ENCODE peak calls at places on chromosomes 6 and 20, in five cellular contexts. C is Caco-2, M is endothelial cell, R is tibial nerve, S is A549. D is an unnamed sample.

GRCh38 chr6:50030777-50031562 is 9.2 kb upstream of the DEFB110 start:
- DNase-seq in C (peak; percentile 40), M (peak; percentile 64), S (no peak), R (no peak), D (peak; percentile 18)

GRCh38 chr6:133972388-133972787 is 19.4 kb downstream of the TBPL1 start:
- DNase-seq in R (no peak), S (no peak), C (no peak), M (no peak), D (no peak)

GRCh38 chr6:27183082-27183832 is 64.2 kb upstream of the PRSS16 start:
- DNase-seq in S (no peak), R (no peak), M (no peak), C (no peak), D (no peak)

GRCh38 chr6:22651731-22652130 is 82.4 kb downstream of the HDGFL1 start:
- DNase-seq in R (no peak), C (no peak), S (no peak), M (no peak), D (no peak)

GRCh38 chr6:28747631-28748157 is 176.1 kb downstream of the TRIM27 start:
- DNase-seq in S (peak; percentile 51), C (peak; percentile 69), M (peak; percentile 57), R (no peak), D (peak; percentile 86)

GRCh38 chr6:157682856-157683481 is 140.1 kb upstream of the SNX9 start:
- DNase-seq in M (no peak), S (peak; percentile 55), C (no peak), R (no peak), D (no peak)

GRCh38 chr20:62603021-62603906 is 39.0 kb upstream of the SLCO4A1 start:
- DNase-seq in C (no peak), S (no peak), M (no peak), R (no peak), D (peak; percentile 91)

GRCh38 chr20:45892049-45892816 is 1.1 kb downstream of the CTSA start:
- DNase-seq in C (peak; percentile 47), R (no peak), S (peak; percentile 81), M (no peak), D (no peak)

GRCh38 chr6:90294989-90295853 is 1.4 kb downstream of the BACH2 start:
- DNase-seq in S (no peak), C (peak; percentile 8), R (no peak), M (peak; percentile 42), D (no peak)

GRCh38 chr6:41408576-41408975 is 73.2 kb downstream of the NCR2 start:
- DNase-seq in R (no peak), S (no peak), M (no peak), C (no peak), D (no peak)

GRCh38 chr6:129748212-129748900 is 38.4 kb upstream of the ARHGAP18 start:
- DNase-seq in R (peak; percentile 11), M (no peak), C (peak; percentile 42), S (no peak), D (peak; percentile 25)

GRCh38 chr20:62938105-62938888 is at the start of gene GID8:
- DNase-seq in R (no peak), C (peak; percentile 83), M (peak; percentile 59), S (peak; percentile 38), D (no peak)

GRCh38 chr6:166987930-166988329 is 11.3 kb upstream of the CEP43 start:
- DNase-seq in M (no peak), R (no peak), S (no peak), C (no peak), D (no peak)

GRCh38 chr6:5997420-5998093 is 9.2 kb downstream of the NRN1 start:
- DNase-seq in M (peak; percentile 61), C (no peak), S (no peak), R (no peak), D (no peak)

GRCh38 chr20:15992564-15992963 is 580.7 kb downstream of the KIF16B start:
- DNase-seq in C (no peak), S (no peak), R (no peak), M (no peak), D (no peak)

GRCh38 chr20:60086936-60087562 is 128.8 kb downstream of the CDH26 start:
- DNase-seq in C (no peak), M (no peak), R (no peak), S (no peak), D (no peak)

GRCh38 chr6:53264915-53265615 is 83.7 kb downstream of the ELOVL5 start:
- DNase-seq in R (no peak), C (no peak), M (no peak), S (no peak), D (no peak)

GRCh38 chr6:156057869-156058268 is 602.2 kb upstream of the NOX3 start:
- DNase-seq in S (no peak), C (no peak), M (no peak), R (no peak), D (no peak)

GRCh38 chr6:156791261-156791850 is 14.2 kb downstream of the ARID1B start:
- DNase-seq in M (no peak), S (no peak), C (no peak), R (no peak), D (no peak)

GRCh38 chr20:1324598-1325172 is 4.3 kb downstream of the SDCBP2 start:
- DNase-seq in M (no peak), C (no peak), S (peak; percentile 64), R (no peak), D (no peak)

GRCh38 chr20:45318948-45319347 is 10.8 kb upstream of the MATN4 start:
- DNase-seq in C (no peak), M (no peak), R (no peak), S (no peak), D (no peak)

GRCh38 chr6:145070791-145071190 is 664.5 kb downstream of the EPM2A start:
- DNase-seq in M (no peak), S (no peak), R (no peak), C (no peak), D (no peak)

GRCh38 chr20:62741191-62741676 is 32.6 kb downstream of the NTSR1 start:
- DNase-seq in S (no peak), R (no peak), M (peak; percentile 26), C (no peak), D (no peak)

GRCh38 chr20:916125-916799 is at the start of gene ANGPT4:
- DNase-seq in R (no peak), S (no peak), C (no peak), M (no peak), D (no peak)

GRCh38 chr6:144284753-144285547 is at the start of gene UTRN:
- DNase-seq in R (peak; percentile 73), C (peak; percentile 87), M (peak; percentile 80), S (peak; percentile 57), D (peak; percentile 32)

GRCh38 chr6:132354517-132355167 is 46.6 kb downstream of the MOXD1 start:
- DNase-seq in C (no peak), R (no peak), S (no peak), M (no peak), D (no peak)

GRCh38 chr6:164183556-164184123 is 769.1 kb downstream of the QKI start:
- DNase-seq in R (no peak), C (no peak), M (no peak), S (no peak), D (no peak)

GRCh38 chr20:33120934-33121333 is 41.5 kb downstream of the BPIFB4 start:
- DNase-seq in R (no peak), C (no peak), M (no peak), S (no peak), D (no peak)

GRCh38 chr6:42745083-42745637 is 743 bp downstream of the TBCC start:
- DNase-seq in C (peak; percentile 24), S (peak; percentile 14), R (no peak), M (peak; percentile 22), D (no peak)

GRCh38 chr20:46715292-46715756 is 5.9 kb downstream of the SLC2A10 start:
- DNase-seq in S (peak; percentile 46), R (peak; percentile 70), C (peak; percentile 68), M (peak; percentile 30), D (peak; percentile 95)

GRCh38 chr20:48912065-48912464 is 9.4 kb upstream of the ARFGEF2 start:
- DNase-seq in C (no peak), R (no peak), M (no peak), S (no peak), D (no peak)
- TF ChIP-seq CTCF in C (no peak), R (no peak), M (no peak), S (no peak), D (no peak)

GRCh38 chr20:18717062-18717461 is 96.5 kb upstream of the SCP2D1 start:
- DNase-seq in M (no peak), R (no peak), S (no peak), C (no peak), D (no peak)

GRCh38 chr20:18715564-18715963 is 98.0 kb upstream of the SCP2D1 start:
- DNase-seq in R (no peak), S (no peak), C (no peak), M (no peak), D (no peak)

GRCh38 chr20:18721716-18722115 is 91.9 kb upstream of the SCP2D1 start:
- DNase-seq in R (no peak), M (no peak), S (no peak), C (no peak), D (no peak)

GRCh38 chr20:18719426-18719825 is 94.2 kb upstream of the SCP2D1 start:
- DNase-seq in R (no peak), M (no peak), C (no peak), S (no peak), D (no peak)

GRCh38 chr20:18718129-18718528 is 95.5 kb upstream of the SCP2D1 start:
- DNase-seq in C (no peak), R (no peak), S (no peak), M (no peak), D (no peak)
- TF ChIP-seq CTCF in C (peak; percentile 21), R (no peak), S (no peak), M (no peak), D (peak; percentile 33)

GRCh38 chr20:44109951-44110361 is 77.0 kb downstream of the JPH2 start:
- DNase-seq in R (no peak), M (no peak), C (no peak), S (no peak), D (no peak)
- TF ChIP-seq CTCF in R (no peak), M (no peak), C (no peak), S (no peak), D (no peak)

DNA sequence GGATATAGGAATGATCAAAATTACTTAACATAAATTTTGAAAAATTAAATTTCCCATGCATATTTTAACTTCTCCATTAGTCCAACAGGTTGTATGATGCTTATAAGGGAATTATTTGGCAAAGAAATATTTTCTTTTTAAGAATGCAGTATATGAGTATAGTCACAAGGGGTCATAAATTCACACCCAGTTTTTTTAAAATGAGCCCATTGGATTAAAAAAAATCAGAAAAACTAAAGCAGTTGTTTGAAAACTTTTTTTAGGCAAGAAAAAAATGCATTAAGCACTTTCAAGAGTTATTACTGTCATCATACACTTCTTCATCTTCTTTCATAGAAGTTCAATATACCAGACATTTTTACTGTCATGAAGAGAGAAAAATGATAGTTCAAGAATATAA is 404.2 kb upstream of the FLRT3 start:
- DNase-seq in M (no peak), R (no peak), S (no peak), C (no peak), D (no peak)
- TF ChIP-seq CTCF in M (no peak), R (no peak), S (no peak), C (no peak), D (no peak)

DNA sequence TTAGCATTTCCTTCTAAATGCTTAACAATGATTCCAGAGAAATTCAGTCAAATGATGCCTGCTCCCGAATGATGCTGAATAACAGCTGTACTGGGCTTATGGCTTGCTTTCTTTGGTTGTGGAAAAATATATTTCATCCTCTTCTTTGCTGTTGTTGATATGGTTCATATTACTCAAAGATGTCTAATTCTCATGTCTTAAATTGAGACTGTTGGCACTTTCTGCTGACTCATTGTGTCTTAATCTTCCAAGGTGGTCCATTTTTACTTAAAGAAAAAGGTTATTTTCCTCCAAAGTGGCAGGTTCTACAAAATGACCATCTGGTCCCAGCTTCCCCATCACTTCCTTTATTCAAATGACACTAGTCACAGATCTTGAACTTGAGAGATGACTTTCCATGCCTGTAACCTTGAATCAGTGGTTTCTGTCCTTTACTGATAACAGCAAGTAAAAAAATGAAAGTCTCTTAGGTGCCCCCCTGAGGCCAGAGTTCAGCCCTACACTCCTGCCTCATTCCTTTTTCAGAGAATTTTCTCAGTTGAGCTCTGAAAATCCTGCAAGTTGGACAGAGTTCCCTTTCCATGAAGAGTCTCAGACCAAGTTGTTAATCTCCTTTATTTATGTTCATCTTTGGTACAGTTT is 6.9 kb downstream of the SNAP25 start:
- DNase-seq in S (peak; percentile 33), M (peak; percentile 11), C (peak; percentile 24), R (no peak), D (no peak)
- TF ChIP-seq CTCF in S (peak; percentile 43), M (peak; percentile 51), C (peak; percentile 65), R (no peak), D (peak; percentile 26)